ENCODE peak calls at places on chromosome 3, in seven cellular contexts. One of them, this sample, is unnamed.

GRCh38 chr3:72070005-72070404 is 285.1 kb upstream of the PROK2 start:
- DNase-seq in lung: no peak
- DNase-seq in foreskin fibroblast: no peak
- DNase-seq in nephron progenitor cell: no peak
- DNase-seq in gastrocnemius medialis: no peak
- DNase-seq in mammary epithelial cell: no peak
- DNase-seq in choroid plexus epithelial cell: peak; percentile 83
- DNase-seq in this sample: no peak

GRCh38 chr3:160395297-160395696 is 3.7 kb downstream of the IFT80 start:
- DNase-seq in lung: no peak
- DNase-seq in foreskin fibroblast: peak; percentile 83
- DNase-seq in nephron progenitor cell: no peak
- DNase-seq in gastrocnemius medialis: no peak
- DNase-seq in mammary epithelial cell: peak; percentile 32
- DNase-seq in choroid plexus epithelial cell: peak; percentile 73
- DNase-seq in this sample: peak; percentile 33

GRCh38 chr3:43032217-43032545 is 53.1 kb downstream of the GASK1A start:
- DNase-seq in lung: no peak
- DNase-seq in foreskin fibroblast: no peak
- DNase-seq in nephron progenitor cell: no peak
- DNase-seq in gastrocnemius medialis: no peak
- DNase-seq in mammary epithelial cell: no peak
- DNase-seq in choroid plexus epithelial cell: no peak
- DNase-seq in this sample: no peak

GRCh38 chr3:24591661-24592555 is 97.3 kb upstream of the THRB start:
- DNase-seq in lung: no peak
- DNase-seq in foreskin fibroblast: peak; percentile 80
- DNase-seq in nephron progenitor cell: no peak
- DNase-seq in gastrocnemius medialis: no peak
- DNase-seq in mammary epithelial cell: peak; percentile 99
- DNase-seq in choroid plexus epithelial cell: peak; percentile 76
- DNase-seq in this sample: peak; percentile 58

GRCh38 chr3:172808969-172809546 is 58.5 kb downstream of the ECT2 start:
- DNase-seq in lung: no peak
- DNase-seq in foreskin fibroblast: peak; percentile 56
- DNase-seq in nephron progenitor cell: no peak
- DNase-seq in gastrocnemius medialis: no peak
- DNase-seq in mammary epithelial cell: peak; percentile 19
- DNase-seq in choroid plexus epithelial cell: peak; percentile 80
- DNase-seq in this sample: peak; percentile 65

GRCh38 chr3:72319202-72320095 is 528.8 kb downstream of the SHQ1 start:
- DNase-seq in lung: no peak
- DNase-seq in foreskin fibroblast: peak; percentile 65
- DNase-seq in nephron progenitor cell: no peak
- DNase-seq in gastrocnemius medialis: no peak
- DNase-seq in mammary epithelial cell: no peak
- DNase-seq in choroid plexus epithelial cell: peak; percentile 50
- DNase-seq in this sample: peak; percentile 31

GRCh38 chr3:74091204-74091603 is 466.5 kb upstream of the PDZRN3 start:
- DNase-seq in lung: no peak
- DNase-seq in foreskin fibroblast: no peak
- DNase-seq in nephron progenitor cell: no peak
- DNase-seq in gastrocnemius medialis: no peak
- DNase-seq in mammary epithelial cell: no peak
- DNase-seq in choroid plexus epithelial cell: no peak
- DNase-seq in this sample: peak; percentile 18

GRCh38 chr3:110430146-110430545 is 641.5 kb upstream of the NECTIN3 start:
- DNase-seq in lung: no peak
- DNase-seq in foreskin fibroblast: no peak
- DNase-seq in nephron progenitor cell: no peak
- DNase-seq in gastrocnemius medialis: no peak
- DNase-seq in mammary epithelial cell: no peak
- DNase-seq in choroid plexus epithelial cell: peak; percentile 26
- DNase-seq in this sample: no peak

GRCh38 chr3:168249048-168249538 is 153.4 kb upstream of the GOLIM4 start:
- DNase-seq in lung: no peak
- DNase-seq in foreskin fibroblast: peak; percentile 46
- DNase-seq in nephron progenitor cell: no peak
- DNase-seq in gastrocnemius medialis: no peak
- DNase-seq in mammary epithelial cell: peak; percentile 8
- DNase-seq in choroid plexus epithelial cell: peak; percentile 23
- DNase-seq in this sample: peak; percentile 9

GRCh38 chr3:134370611-134371451 is 3.4 kb downstream of the AMOTL2 start:
- DNase-seq in lung: no peak
- DNase-seq in foreskin fibroblast: no peak
- DNase-seq in nephron progenitor cell: no peak
- DNase-seq in gastrocnemius medialis: no peak
- DNase-seq in mammary epithelial cell: no peak
- DNase-seq in choroid plexus epithelial cell: no peak
- DNase-seq in this sample: no peak

GRCh38 chr3:105458518-105459215 is 92.0 kb downstream of the ALCAM start:
- DNase-seq in lung: no peak
- DNase-seq in foreskin fibroblast: peak; percentile 18
- DNase-seq in nephron progenitor cell: no peak
- DNase-seq in gastrocnemius medialis: no peak
- DNase-seq in mammary epithelial cell: no peak
- DNase-seq in choroid plexus epithelial cell: no peak
- DNase-seq in this sample: no peak

GRCh38 chr3:45078910-45079522 is 52.9 kb downstream of the CLEC3B start:
- DNase-seq in lung: no peak
- DNase-seq in foreskin fibroblast: peak; percentile 58
- DNase-seq in nephron progenitor cell: no peak
- DNase-seq in gastrocnemius medialis: no peak
- DNase-seq in mammary epithelial cell: peak; percentile 35
- DNase-seq in choroid plexus epithelial cell: peak; percentile 84
- DNase-seq in this sample: peak; percentile 80
- TF ChIP-seq CTCF in lung: no peak
- TF ChIP-seq CTCF in foreskin fibroblast: no peak
- TF ChIP-seq CTCF in nephron progenitor cell: no peak
- TF ChIP-seq CTCF in gastrocnemius medialis: no peak
- TF ChIP-seq CTCF in mammary epithelial cell: no peak
- TF ChIP-seq CTCF in choroid plexus epithelial cell: peak; percentile 66
- TF ChIP-seq CTCF in this sample: peak; percentile 53

DNA sequence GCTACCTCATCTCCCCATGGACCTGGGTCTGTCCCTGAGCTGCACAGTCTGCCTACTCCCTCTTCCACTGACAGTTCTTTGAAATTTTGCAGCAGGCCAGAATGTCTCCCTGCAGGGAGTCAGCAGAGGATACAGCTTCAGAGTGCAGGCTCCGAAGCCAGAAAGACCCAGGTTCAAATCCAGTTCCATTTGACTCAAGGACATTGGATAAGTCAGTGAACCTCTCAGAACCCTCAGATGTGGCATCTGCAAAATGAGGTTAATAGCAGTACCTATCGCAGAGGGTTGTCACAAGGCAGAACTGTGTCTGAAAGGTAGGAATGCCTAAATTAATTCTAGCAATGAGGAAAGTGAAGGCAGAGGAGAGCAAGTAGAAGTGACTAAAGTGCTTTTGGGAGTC is 244.4 kb upstream of the TRIM42 start:
- DNase-seq in lung: no peak
- DNase-seq in foreskin fibroblast: no peak
- DNase-seq in nephron progenitor cell: no peak
- DNase-seq in gastrocnemius medialis: no peak
- DNase-seq in mammary epithelial cell: no peak
- DNase-seq in choroid plexus epithelial cell: no peak
- DNase-seq in this sample: no peak
- TF ChIP-seq CTCF in lung: no peak
- TF ChIP-seq CTCF in foreskin fibroblast: no peak
- TF ChIP-seq CTCF in nephron progenitor cell: no peak
- TF ChIP-seq CTCF in gastrocnemius medialis: no peak
- TF ChIP-seq CTCF in mammary epithelial cell: no peak
- TF ChIP-seq CTCF in choroid plexus epithelial cell: no peak
- TF ChIP-seq CTCF in this sample: no peak

DNA sequence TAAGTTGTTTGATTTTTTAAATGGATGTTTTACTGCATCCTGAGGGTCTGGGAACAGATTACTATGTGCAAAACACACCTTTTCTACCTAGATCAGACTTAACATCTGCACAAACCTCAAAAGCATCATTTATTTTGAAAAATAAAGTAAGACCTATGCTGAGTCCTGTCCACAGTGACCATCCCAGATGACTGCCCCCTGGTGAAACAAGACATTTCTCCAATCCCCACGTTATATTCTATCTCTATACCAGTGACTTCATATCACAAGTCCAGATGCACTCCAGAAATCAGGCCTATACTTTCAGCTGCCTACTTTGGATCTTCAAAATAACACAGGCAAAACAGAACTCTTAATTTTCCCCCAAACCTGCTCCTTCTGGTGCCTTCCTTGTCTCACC is 143.2 kb downstream of the P2RY1 start:
- DNase-seq in lung: no peak
- DNase-seq in foreskin fibroblast: no peak
- DNase-seq in nephron progenitor cell: no peak
- DNase-seq in gastrocnemius medialis: no peak
- DNase-seq in mammary epithelial cell: no peak
- DNase-seq in choroid plexus epithelial cell: no peak
- DNase-seq in this sample: no peak
- TF ChIP-seq CTCF in lung: no peak
- TF ChIP-seq CTCF in foreskin fibroblast: no peak
- TF ChIP-seq CTCF in nephron progenitor cell: no peak
- TF ChIP-seq CTCF in gastrocnemius medialis: no peak
- TF ChIP-seq CTCF in mammary epithelial cell: no peak
- TF ChIP-seq CTCF in choroid plexus epithelial cell: peak; percentile 25
- TF ChIP-seq CTCF in this sample: no peak

GRCh38 chr3:169466990-169467389 is 196.5 kb downstream of the MECOM start:
- DNase-seq in lung: no peak
- DNase-seq in foreskin fibroblast: no peak
- DNase-seq in nephron progenitor cell: no peak
- DNase-seq in gastrocnemius medialis: no peak
- DNase-seq in mammary epithelial cell: no peak
- DNase-seq in choroid plexus epithelial cell: no peak
- DNase-seq in this sample: no peak
- TF ChIP-seq CTCF in lung: no peak
- TF ChIP-seq CTCF in foreskin fibroblast: no peak
- TF ChIP-seq CTCF in nephron progenitor cell: no peak
- TF ChIP-seq CTCF in gastrocnemius medialis: no peak
- TF ChIP-seq CTCF in mammary epithelial cell: no peak
- TF ChIP-seq CTCF in choroid plexus epithelial cell: no peak
- TF ChIP-seq CTCF in this sample: no peak

DNA sequence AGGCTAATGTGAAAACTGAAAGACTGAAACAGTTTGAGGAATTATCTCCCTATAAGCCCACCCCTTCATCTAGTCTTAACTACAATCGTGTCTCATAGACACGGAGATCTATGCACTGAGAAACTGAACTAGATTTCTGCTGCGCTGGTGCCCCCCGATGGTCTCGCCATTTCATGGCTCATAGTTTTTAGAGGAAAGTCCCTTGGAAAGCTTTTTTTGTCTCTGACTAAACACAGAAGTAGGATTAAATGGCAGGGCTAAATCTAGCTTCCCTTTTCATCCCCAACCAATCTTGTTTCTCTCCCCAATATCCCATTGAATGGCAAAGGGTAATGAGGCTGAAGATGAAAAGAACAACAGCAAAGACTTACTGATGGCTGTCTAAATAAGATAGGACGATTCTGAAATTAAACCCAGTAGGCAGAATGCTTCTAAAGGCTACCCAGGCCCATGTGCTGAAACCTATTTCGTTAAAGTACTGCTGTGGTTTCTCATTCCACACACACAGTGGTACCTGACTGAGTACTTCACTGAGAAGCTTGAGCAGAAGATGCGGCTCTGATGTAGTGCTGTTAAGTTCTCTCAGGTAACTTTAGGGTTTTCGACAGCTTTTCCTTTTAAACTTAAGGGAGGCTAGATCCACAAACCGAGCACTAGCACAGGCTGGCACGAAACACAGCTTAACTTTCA is 142.7 kb downstream of the GADL1 start:
- DNase-seq in lung: no peak
- DNase-seq in foreskin fibroblast: peak; percentile 73
- DNase-seq in nephron progenitor cell: peak; percentile 44
- DNase-seq in gastrocnemius medialis: no peak
- DNase-seq in mammary epithelial cell: peak; percentile 24
- DNase-seq in choroid plexus epithelial cell: peak; percentile 76
- DNase-seq in this sample: peak; percentile 52
- TF ChIP-seq CTCF in lung: no peak
- TF ChIP-seq CTCF in foreskin fibroblast: peak; percentile 42
- TF ChIP-seq CTCF in nephron progenitor cell: peak; percentile 47
- TF ChIP-seq CTCF in gastrocnemius medialis: no peak
- TF ChIP-seq CTCF in mammary epithelial cell: peak; percentile 19
- TF ChIP-seq CTCF in choroid plexus epithelial cell: peak; percentile 70
- TF ChIP-seq CTCF in this sample: peak; percentile 47

GRCh38 chr3:114176890-114177289 is 2.0 kb downstream of the DRD3 start:
- DNase-seq in lung: no peak
- DNase-seq in foreskin fibroblast: no peak
- DNase-seq in nephron progenitor cell: no peak
- DNase-seq in gastrocnemius medialis: no peak
- DNase-seq in mammary epithelial cell: no peak
- DNase-seq in choroid plexus epithelial cell: no peak
- DNase-seq in this sample: no peak

GRCh38 chr3:114175204-114175987 is 3.5 kb downstream of the DRD3 start:
- DNase-seq in lung: no peak
- DNase-seq in foreskin fibroblast: no peak
- DNase-seq in nephron progenitor cell: no peak
- DNase-seq in gastrocnemius medialis: no peak
- DNase-seq in mammary epithelial cell: no peak
- DNase-seq in choroid plexus epithelial cell: no peak
- DNase-seq in this sample: no peak

GRCh38 chr3:114176487-114176886 is 2.4 kb downstream of the DRD3 start:
- DNase-seq in lung: no peak
- DNase-seq in foreskin fibroblast: no peak
- DNase-seq in nephron progenitor cell: no peak
- DNase-seq in gastrocnemius medialis: no peak
- DNase-seq in mammary epithelial cell: no peak
- DNase-seq in choroid plexus epithelial cell: no peak
- DNase-seq in this sample: no peak

GRCh38 chr3:114178770-114179368 is at the start of gene DRD3:
- DNase-seq in lung: no peak
- DNase-seq in foreskin fibroblast: peak; percentile 64
- DNase-seq in nephron progenitor cell: peak; percentile 75
- DNase-seq in gastrocnemius medialis: no peak
- DNase-seq in mammary epithelial cell: peak; percentile 22
- DNase-seq in choroid plexus epithelial cell: peak; percentile 64
- DNase-seq in this sample: peak; percentile 39

DNA sequence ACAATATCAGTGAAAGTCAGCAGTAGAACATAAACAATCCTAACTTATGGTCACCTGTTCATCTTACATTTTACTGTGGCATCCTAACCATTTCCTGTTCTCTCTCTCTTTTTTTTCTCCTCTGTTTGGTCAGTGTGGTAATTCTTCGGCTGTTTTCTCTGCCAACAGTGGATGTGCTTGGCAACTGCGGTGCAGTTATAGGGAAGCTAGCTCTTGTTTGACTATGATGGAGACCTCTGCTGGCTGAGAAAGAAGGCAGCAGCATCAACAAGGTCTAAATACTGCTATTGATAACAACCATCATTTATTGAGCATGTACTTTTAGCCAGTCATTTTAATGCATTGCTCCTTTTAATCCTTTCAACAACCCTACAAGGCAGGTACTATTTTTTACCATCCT is 723 bp upstream of the DRD3 start:
- DNase-seq in lung: no peak
- DNase-seq in foreskin fibroblast: peak; percentile 43
- DNase-seq in nephron progenitor cell: no peak
- DNase-seq in gastrocnemius medialis: no peak
- DNase-seq in mammary epithelial cell: peak; percentile 42
- DNase-seq in choroid plexus epithelial cell: peak; percentile 71
- DNase-seq in this sample: peak; percentile 8
- TF ChIP-seq CTCF in lung: no peak
- TF ChIP-seq CTCF in foreskin fibroblast: peak; percentile 30
- TF ChIP-seq CTCF in nephron progenitor cell: no peak
- TF ChIP-seq CTCF in gastrocnemius medialis: no peak
- TF ChIP-seq CTCF in mammary epithelial cell: peak; percentile 43
- TF ChIP-seq CTCF in choroid plexus epithelial cell: peak; percentile 66
- TF ChIP-seq CTCF in this sample: peak; percentile 33

GRCh38 chr3:138348107-138348949 is at the start of gene MRAS:
- DNase-seq in lung: peak; percentile 74
- DNase-seq in foreskin fibroblast: peak; percentile 91
- DNase-seq in nephron progenitor cell: peak; percentile 83
- DNase-seq in gastrocnemius medialis: peak; percentile 73
- DNase-seq in mammary epithelial cell: peak; percentile 66
- DNase-seq in choroid plexus epithelial cell: peak; percentile 80
- DNase-seq in this sample: peak; percentile 81
- TF ChIP-seq CTCF in lung: no peak
- TF ChIP-seq CTCF in foreskin fibroblast: peak; percentile 28
- TF ChIP-seq CTCF in nephron progenitor cell: peak; percentile 35
- TF ChIP-seq CTCF in gastrocnemius medialis: peak; percentile 65
- TF ChIP-seq CTCF in mammary epithelial cell: peak; percentile 37
- TF ChIP-seq CTCF in choroid plexus epithelial cell: peak; percentile 24
- TF ChIP-seq CTCF in this sample: peak; percentile 38

This sample was measured in fibroblast of villous mesenchyme.